ENCODE peak calls at places on chromosomes 11 and 22, in six cellular contexts. M is germinal center; Q is activated naive CD4-positive, alpha-beta T cell treated with anti-CD3 and anti-CD28 coated beads, Interleukin-2, amount 10 ng/mL, durations not matched to agents 7 days and 5 days; H is HCEC 1CT; V is GM13976; X is T-helper 1 cell. J is an unnamed sample.

GRCh38 chr22:43313497-43314474 is 29.4 kb downstream of the SCUBE1 start:
- DNase-seq in M (no peak), Q (no peak), H (no peak), V (no peak), X (no peak), J (peak; percentile 31)

GRCh38 chr22:29157759-29158535 is 47.7 kb upstream of the EMID1 start:
- DNase-seq in M (no peak), Q (no peak), H (no peak), V (no peak), X (no peak), J (no peak)

GRCh38 chr22:26446808-26447515 is 17.9 kb downstream of the ASPHD2 start:
- DNase-seq in M (no peak), Q (no peak), H (no peak), V (no peak), X (no peak), J (no peak)

GRCh38 chr11:75004215-75004614 is 15.5 kb downstream of the NEU3 start:
- DNase-seq in M (no peak), Q (no peak), H (no peak), V (no peak), X (no peak), J (no peak)

GRCh38 chr22:17120281-17120680 is 879 bp downstream of the TMEM121B start:
- DNase-seq in M (peak; percentile 55), Q (peak; percentile 76), H (no peak), V (peak; percentile 84), X (peak; percentile 41), J (no peak)

GRCh38 chr22:40196628-40197027 is 18.9 kb downstream of the TNRC6B start:
- DNase-seq in M (no peak), Q (no peak), H (peak; percentile 93), V (peak; percentile 59), X (no peak), J (peak; percentile 84)

GRCh38 chr22:21446827-21447690 is 20.1 kb upstream of the TMEM191C start:
- DNase-seq in M (no peak), Q (no peak), H (no peak), V (no peak), X (no peak), J (no peak)

GRCh38 chr22:44860311-44860710 is 107.9 kb downstream of the ARHGAP8 start:
- DNase-seq in M (no peak), Q (no peak), H (no peak), V (no peak), X (no peak), J (no peak)

GRCh38 chr11:76783901-76784813 is 1.0 kb downstream of the TSKU start:
- DNase-seq in M (no peak), Q (no peak), H (peak; percentile 64), V (peak; percentile 42), X (no peak), J (no peak)

J was measured in GM04503.